ENCODE peak calls at places on chromosome 4, in nine cellular contexts. M is PC-3, C is uterus, K is tibial nerve, U is pancreas, G is OCI-LY7, I is SJSA1, V is psoas muscle, A is IMR-90. X is an unnamed sample.

GRCh38 chr4:101367201-101367600 is 19.9 kb upstream of the PPP3CA start:
- DNase-seq in M (peak; percentile 86), V (no peak), K (no peak), A (peak; percentile 93), U (no peak), G (no peak), I (peak; percentile 54), C (no peak), X (no peak)

GRCh38 chr4:31674313-31674947 is 954.3 kb downstream of the PCDH7 start:
- DNase-seq in M (peak; percentile 54), I (no peak), V (no peak), C (no peak), G (peak; percentile 1), U (no peak), A (peak; percentile 8), K (no peak), X (no peak)

GRCh38 chr4:113106076-113106475 is 56.6 kb downstream of the ANK2 start:
- DNase-seq in K (no peak), A (peak; percentile 40), V (no peak), M (peak; percentile 57), I (peak; percentile 18), G (no peak), U (no peak), C (no peak), X (no peak)

GRCh38 chr4:8391972-8392371 is 48.6 kb downstream of the ACOX3 start:
- DNase-seq in K (no peak), V (peak; percentile 83), I (peak; percentile 16), A (peak; percentile 89), U (no peak), G (peak; percentile 89), C (peak; percentile 80), M (peak; percentile 77), X (peak; percentile 70)

GRCh38 chr4:118282692-118283091 is 70.1 kb downstream of the PRSS12 start:
- DNase-seq in G (no peak), U (no peak), C (no peak), K (no peak), M (peak; percentile 59), V (no peak), A (peak; percentile 79), I (no peak), X (no peak)

GRCh38 chr4:174317531-174317930 is 33.8 kb downstream of the CEP44 start:
- DNase-seq in I (no peak), V (no peak), C (no peak), A (peak; percentile 23), M (peak; percentile 40), G (no peak), U (no peak), K (no peak), X (no peak)

GRCh38 chr4:189059996-189060570 is 880.6 kb upstream of the FRG1 start:
- DNase-seq in V (no peak), I (no peak), M (no peak), A (no peak), U (no peak), C (no peak), G (no peak), K (no peak), X (no peak)

GRCh38 chr4:31518796-31519250 is 798.7 kb downstream of the PCDH7 start:
- DNase-seq in A (peak; percentile 32), I (no peak), U (no peak), K (no peak), G (no peak), M (peak; percentile 80), V (no peak), C (no peak), X (no peak)

GRCh38 chr4:6692379-6692778 is 1.3 kb upstream of the S100P start:
- DNase-seq in V (no peak), K (no peak), A (no peak), M (no peak), U (no peak), G (no peak), I (no peak), C (no peak), X (no peak)

GRCh38 chr4:8394125-8394524 is 46.4 kb downstream of the ACOX3 start:
- DNase-seq in A (peak; percentile 31), K (peak; percentile 68), I (no peak), U (no peak), G (no peak), M (no peak), C (peak; percentile 75), V (peak; percentile 92), X (peak; percentile 82)

GRCh38 chr4:185559913-185560281 is 24.6 kb upstream of the PDLIM3 start:
- DNase-seq in V (peak; percentile 64), C (peak; percentile 51), M (peak; percentile 49), K (no peak), G (no peak), I (peak; percentile 92), U (peak; percentile 57), A (peak; percentile 68), X (no peak)

GRCh38 chr4:75672461-75673026 is 667 bp downstream of the G3BP2 start:
- DNase-seq in C (peak; percentile 53), V (peak; percentile 85), K (peak; percentile 42), G (peak; percentile 85), I (peak; percentile 67), U (peak; percentile 63), M (peak; percentile 48), A (peak; percentile 41), X (peak; percentile 76)

DNA sequence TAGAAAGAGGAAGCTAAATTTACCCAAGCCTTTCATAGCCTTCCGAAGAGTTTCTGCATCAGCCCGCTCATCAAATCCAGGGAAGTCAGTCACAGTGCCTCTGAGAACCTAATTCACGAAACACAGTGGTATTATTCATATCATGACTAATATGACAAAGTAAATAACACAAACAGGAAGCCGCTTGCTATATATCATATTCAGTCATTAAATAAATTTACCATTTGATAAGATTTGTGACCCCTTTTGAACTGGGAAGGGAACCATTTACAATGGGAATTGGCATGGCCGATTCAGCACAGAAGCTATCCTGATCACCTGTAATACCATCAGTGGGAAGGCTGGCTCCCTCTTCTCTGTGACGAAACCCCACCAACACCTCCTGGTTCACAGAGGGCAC is 10.5 kb downstream of the ANXA5 start:
- DNase-seq in K (no peak), U (no peak), G (no peak), M (peak; percentile 79), V (no peak), C (no peak), A (no peak), I (no peak), X (no peak)
- H3K36me3 ChIP-seq in K (no peaks in the 10 kb centered on the region), U (no peaks in the 10 kb centered on the region), G (peaks cover 5% of the 10 kb centered on the region), M (peaks cover 63% of the 10 kb centered on the region), V (peaks cover 6% of the 10 kb centered on the region), C (no peaks in the 10 kb centered on the region), A (peaks cover 37% of the 10 kb centered on the region), I (peaks cover 87% of the 10 kb centered on the region), X (no peaks in the 10 kb centered on the region)

DNA sequence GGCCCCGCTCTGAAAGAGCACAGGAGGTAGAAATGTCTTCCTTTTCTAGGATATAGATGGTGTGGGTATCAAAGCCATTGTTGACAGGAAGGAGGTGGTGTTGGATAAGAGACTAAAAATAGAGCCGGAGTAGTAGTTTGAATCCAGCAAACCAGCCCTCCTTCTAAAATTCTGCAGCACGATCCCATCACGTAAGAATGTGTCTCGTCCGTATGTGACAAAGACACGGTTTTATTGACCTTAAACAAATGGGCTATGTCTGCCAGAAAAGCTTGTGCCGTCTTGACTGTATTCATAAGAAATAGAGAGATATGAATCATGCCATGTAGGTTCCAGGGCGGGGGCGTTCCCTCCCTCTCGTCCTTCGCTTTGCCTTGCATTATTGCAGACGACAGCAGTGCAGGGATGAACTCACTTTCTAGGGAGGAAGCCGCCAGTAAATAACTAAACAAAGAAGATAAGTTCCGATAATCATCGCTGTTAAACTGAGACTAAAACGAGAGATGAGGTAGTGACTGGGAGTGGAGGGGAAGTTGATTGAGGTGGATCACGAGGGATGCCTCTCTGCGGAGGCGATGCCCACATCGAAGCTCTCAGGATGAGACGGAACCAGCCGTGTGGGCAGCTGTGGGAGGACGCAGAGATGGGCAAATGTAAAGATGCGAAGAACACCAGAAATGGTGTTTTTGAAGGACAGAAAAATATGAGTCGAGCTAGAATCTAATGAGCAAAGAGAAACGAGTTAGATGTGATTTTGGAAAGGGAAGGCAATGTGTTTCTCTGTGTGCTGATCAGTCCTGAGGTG is 3.4 kb downstream of the TENM3 start:
- DNase-seq in G (no peak), C (no peak), K (no peak), I (peak; percentile 10), V (no peak), A (peak; percentile 78), M (no peak), U (no peak), X (no peak)
- H3K4me3 ChIP-seq in G (no peak overlapping the region), C (peak overlapping the region; percentile 18), K (no peak overlapping the region), I (no peak overlapping the region), V (no peak overlapping the region), A (peak overlapping the region; percentile 20), M (no peak overlapping the region), U (no peak overlapping the region), X (no peak overlapping the region)

GRCh38 chr4:102792361-102792936 is 31.7 kb upstream of the MANBA start:
- DNase-seq in V (no peak), G (no peak), M (no peak), C (no peak), I (no peak), K (no peak), U (no peak), A (no peak), X (no peak)
- H3K36me3 ChIP-seq in V (peaks cover 2% of the 10 kb centered on the region), G (peaks cover 59% of the 10 kb centered on the region), M (peaks cover 25% of the 10 kb centered on the region), C (no peaks in the 10 kb centered on the region), I (peaks cover 45% of the 10 kb centered on the region), K (no peaks in the 10 kb centered on the region), U (no peaks in the 10 kb centered on the region), A (peaks cover 16% of the 10 kb centered on the region), X (no peaks in the 10 kb centered on the region)

DNA sequence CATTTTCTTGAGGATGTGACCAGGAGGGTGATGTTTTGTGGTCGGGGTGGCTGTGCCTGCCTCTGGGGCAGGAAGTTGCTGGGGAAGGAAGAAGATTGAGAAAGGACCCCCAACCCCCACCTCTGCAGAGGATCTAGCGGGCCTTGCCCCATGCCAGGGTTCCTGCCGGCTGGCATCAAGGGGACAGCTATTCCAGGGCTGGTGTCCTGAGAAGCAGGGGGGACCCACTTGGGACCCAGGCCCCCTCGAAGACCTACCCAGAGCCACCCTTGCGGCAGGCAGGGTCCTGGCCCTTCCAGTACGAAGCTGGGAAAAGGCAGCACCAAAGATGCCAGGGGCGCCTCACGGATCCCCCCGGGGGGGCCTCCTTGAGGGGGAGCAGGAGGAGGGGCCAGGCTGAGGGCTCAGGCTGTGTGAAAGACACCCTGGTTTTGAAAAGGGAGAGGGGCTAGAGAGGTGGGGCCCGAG is 6.6 kb downstream of the SH3BP2 start:
- DNase-seq in M (no peak), C (peak; percentile 15), U (peak; percentile 37), I (no peak), A (no peak), G (no peak), V (peak; percentile 45), K (peak; percentile 11), X (peak; percentile 39)
- H3K4me3 ChIP-seq in M (no peak overlapping the region), C (no peak overlapping the region), U (no peak overlapping the region), I (no peak overlapping the region), A (no peak overlapping the region), G (no peak overlapping the region), V (peak overlapping the region; percentile 42), K (peak overlapping the region; percentile 41), X (no peak overlapping the region)

X was measured in ovary.